ENCODE peak calls at places on chromosomes 3 and 15, in five cellular contexts. W is CD4-positive, alpha-beta T cell; J is hippocampal formation; T is Karpas-422; A is kidney tubule cell. R is an unnamed sample.

GRCh38 chr15:63555520-63555919 is 41.7 kb upstream of the FBXL22 start:
- DNase-seq in T (no peak), A (no peak), J (no peak), W (no peak), R (no peak)

GRCh38 chr3:49012441-49013017 is 5.3 kb downstream of the WDR6 start:
- DNase-seq in A (no peak), W (no peak), T (no peak), J (no peak), R (no peak)

GRCh38 chr15:44289352-44289790 is 852 bp downstream of the GOLM2 start:
- DNase-seq in J (no peak), T (no peak), A (no peak), W (no peak), R (no peak)

GRCh38 chr3:187788984-187789857 is 44.0 kb upstream of the BCL6 start:
- DNase-seq in W (no peak), T (no peak), J (no peak), A (no peak), R (no peak)

GRCh38 chr15:90074023-90074422 is 28.2 kb downstream of the IDH2 start:
- DNase-seq in T (no peak), W (no peak), A (no peak), J (no peak), R (no peak)

GRCh38 chr15:64117759-64118487 is 22.1 kb downstream of the SNX1 start:
- DNase-seq in T (no peak), J (no peak), W (no peak), A (no peak), R (no peak)

GRCh38 chr3:37907906-37908305 is 46.2 kb downstream of the CTDSPL start:
- DNase-seq in J (peak), A (no peak), W (no peak), T (no peak), R (no peak)

GRCh38 chr3:118889691-118890090 is 145.0 kb downstream of the IGSF11 start:
- DNase-seq in J (no peak), A (no peak), T (no peak), W (no peak), R (no peak)

GRCh38 chr3:41026394-41027177 is 172.7 kb upstream of the CTNNB1 start:
- DNase-seq in A (peak), W (no peak), J (no peak), T (no peak), R (peak)

GRCh38 chr15:77243146-77243545 is 172.2 kb upstream of the TSPAN3 start:
- DNase-seq in T (no peak), A (no peak), J (no peak), W (no peak), R (no peak)

GRCh38 chr15:71051539-71051938 is 63.7 kb upstream of the THSD4 start:
- DNase-seq in A (peak), T (no peak), J (no peak), W (no peak), R (no peak)

GRCh38 chr3:13107661-13108060 is 34.4 kb upstream of the IQSEC1 start:
- DNase-seq in T (no peak), W (no peak), J (no peak), A (no peak), R (no peak)

GRCh38 chr3:9201278-9201677 is 48.2 kb downstream of the SRGAP3 start:
- DNase-seq in J (no peak), T (no peak), A (no peak), W (no peak), R (no peak)

GRCh38 chr3:129005526-129006303 is 4.6 kb downstream of the EFCC1 start:
- DNase-seq in W (no peak), A (no peak), J (no peak), T (no peak), R (no peak)

GRCh38 chr3:8319935-8320634 is 181.5 kb upstream of the LMCD1 start:
- DNase-seq in W (no peak), T (no peak), A (peak), J (no peak), R (peak)

GRCh38 chr15:28191832-28192231 is 92.7 kb upstream of the OCA2 start:
- DNase-seq in A (peak), T (no peak), W (no peak), J (peak), R (peak)

GRCh38 chr15:59940928-59941327 is 63.2 kb upstream of the FOXB1 start:
- DNase-seq in T (no peak), W (no peak), A (no peak), J (no peak), R (no peak)